ENCODE peak calls at places on chromosomes 4 and X, in six cellular contexts. K is activated CD8-positive, alpha-beta memory T cell treated with anti-CD3 and anti-CD28 coated beads for 24 hours; A is posterior vena cava; S is vagina; M is iPS-NIHi11; G is NCI-H2029 treated with DMSO at 0.1 percent for 48 hours. O is an unnamed sample.

GRCh38 chr4:10983885-10984284 is 299.3 kb upstream of the CLNK start:
- DNase-seq in K (no peak), A (no peak), S (no peak), M (no peak), G (no peak), O (no peak)

GRCh38 chr4:158313566-158313965 is 103.3 kb downstream of the TMEM144 start:
- DNase-seq in K (no peak), A (no peak), S (no peak), M (no peak), G (no peak), O (no peak)

GRCh38 chrX:35664838-35665237 is 133.3 kb upstream of the MAGEB16 start:
- DNase-seq in K (no peak), A (no peak), S (no peak), M (peak), G (no peak), O (no peak)

GRCh38 chr4:153022233-153022632 is 86.1 kb downstream of the FHDC1 start:
- DNase-seq in K (no peak), A (no peak), S (no peak), M (no peak), G (peak), O (peak)

GRCh38 chr4:181416966-181417365 is 826.2 kb upstream of the TENM3 start:
- DNase-seq in K (no peak), A (no peak), S (no peak), M (no peak), G (no peak), O (no peak)

GRCh38 chr4:163271555-163272127 is 60.8 kb downstream of the NPY1R start:
- DNase-seq in K (no peak), A (no peak), S (no peak), M (no peak), G (no peak), O (no peak)

GRCh38 chrX:101203782-101204351 is 15.7 kb upstream of the DRP2 start:
- DNase-seq in K (no peak), A (no peak), S (no peak), M (no peak), G (no peak), O (no peak)

GRCh38 chr4:101256222-101256621 is 91.1 kb downstream of the PPP3CA start:
- DNase-seq in K (no peak), A (no peak), S (no peak), M (no peak), G (peak), O (no peak)

GRCh38 chr4:93658443-93658842 is 170.1 kb upstream of the ATOH1 start:
- DNase-seq in K (no peak), A (no peak), S (no peak), M (no peak), G (no peak), O (peak)

GRCh38 chrX:136220535-136220934 is 30.7 kb downstream of the MAP7D3 start:
- DNase-seq in K (no peak), A (no peak), S (no peak), M (no peak), G (no peak), O (no peak)

GRCh38 chrX:57070185-57070984 is 51.0 kb downstream of the SPIN2B start:
- DNase-seq in K (no peak), A (peak), S (no peak), M (no peak), G (no peak), O (no peak)

GRCh38 chr4:145179201-145179860 is 1.1 kb downstream of the OTUD4 start:
- DNase-seq in K (peak), A (peak), S (no peak), M (peak), G (no peak), O (no peak)

GRCh38 chrX:35046646-35047231 is 104.1 kb downstream of the FAM47B start:
- DNase-seq in K (no peak), A (no peak), S (no peak), M (no peak), G (no peak), O (no peak)

GRCh38 chr4:174714393-174715211 is 114.4 kb downstream of the GLRA3 start:
- DNase-seq in K (no peak), A (no peak), S (no peak), M (peak), G (peak), O (no peak)

GRCh38 chrX:129559800-129560199 is 19.7 kb downstream of the OCRL start:
- DNase-seq in K (no peak), A (no peak), S (no peak), M (no peak), G (no peak), O (no peak)

GRCh38 chrX:112628288-112628687 is 51.5 kb downstream of the LHFPL1 start:
- DNase-seq in K (no peak), A (no peak), S (no peak), M (no peak), G (no peak), O (no peak)

GRCh38 chr4:128123036-128123435 is 61.9 kb downstream of the LARP1B start:
- DNase-seq in K (no peak), A (no peak), S (no peak), M (no peak), G (no peak), O (no peak)

GRCh38 chr4:98150092-98150761 is 7.0 kb upstream of the STPG2 start:
- DNase-seq in K (no peak), A (no peak), S (no peak), M (no peak), G (no peak), O (peak)

GRCh38 chrX:80285131-80285773 is 135.0 kb upstream of the TENT5D start:
- DNase-seq in K (no peak), A (no peak), S (no peak), M (peak), G (no peak), O (no peak)

GRCh38 chr4:5381981-5382441 is 326.3 kb downstream of the EVC2 start:
- DNase-seq in K (no peak), A (no peak), S (no peak), M (no peak), G (no peak), O (no peak)

GRCh38 chr4:768076-768475 is 57.9 kb downstream of the CPLX1 start:
- DNase-seq in K (no peak), A (no peak), S (no peak), M (no peak), G (no peak), O (no peak)

GRCh38 chrX:53682885-53683555 is 3.5 kb downstream of the HUWE1 start:
- DNase-seq in K (peak), A (peak), S (no peak), M (peak), G (no peak), O (peak)

GRCh38 chr4:146379744-146380143 is 142.0 kb downstream of the SLC10A7 start:
- DNase-seq in K (no peak), A (no peak), S (no peak), M (no peak), G (no peak), O (no peak)

GRCh38 chr4:56861365-56861764 is 39.9 kb upstream of the SPINK2 start:
- DNase-seq in K (no peak), A (no peak), S (no peak), M (peak), G (no peak), O (no peak)

GRCh38 chrX:106168107-106168506 is at the start of gene PWWP3B:
- DNase-seq in K (no peak), A (no peak), S (no peak), M (peak), G (no peak), O (no peak)

GRCh38 chr4:145289403-145290076 is 109.2 kb upstream of the OTUD4 start:
- DNase-seq in K (no peak), A (no peak), S (no peak), M (no peak), G (no peak), O (no peak)

GRCh38 chr4:78293841-78294301 is 236.7 kb downstream of the FRAS1 start:
- DNase-seq in K (no peak), A (no peak), S (no peak), M (no peak), G (no peak), O (no peak)